ENCODE peak calls at places on chromosomes 2 and 18, in five cellular contexts. O is breast epithelium, M is fibroblast of mammary gland, W is omental fat pad, C is type B pancreatic cell. I is an unnamed sample.

GRCh38 chr18:49249523-49249922 is 210.9 kb downstream of the DYM start:
- DNase-seq in O (no peak), M (peak; percentile 89), W (no peak), C (no peak), I (peak; percentile 93)

GRCh38 chr2:19630921-19631320 is 270.9 kb downstream of the TTC32 start:
- DNase-seq in O (no peak), M (peak; percentile 45), W (no peak), C (no peak), I (no peak)

GRCh38 chr2:172698041-172698863 is 37.4 kb upstream of the RAPGEF4 start:
- DNase-seq in O (no peak), M (peak; percentile 92), W (no peak), C (no peak), I (peak; percentile 97)

GRCh38 chr2:19111297-19111696 is 247.1 kb downstream of the OSR1 start:
- DNase-seq in O (no peak), M (no peak), W (no peak), C (no peak), I (no peak)

GRCh38 chr2:236215196-236215595 is 47.0 kb upstream of the GBX2 start:
- DNase-seq in O (no peak), M (no peak), W (no peak), C (peak; percentile 52), I (no peak)

GRCh38 chr2:68465081-68465916 is 1.8 kb downstream of the FBXO48 start:
- DNase-seq in O (no peak), M (peak; percentile 63), W (no peak), C (no peak), I (peak; percentile 79)

GRCh38 chr2:190942697-190943096 is 62.1 kb downstream of the GLS start:
- DNase-seq in O (no peak), M (no peak), W (no peak), C (no peak), I (no peak)

GRCh38 chr2:118085173-118086023 is 2.9 kb upstream of the INSIG2 start:
- DNase-seq in O (no peak), M (no peak), W (no peak), C (no peak), I (no peak)

GRCh38 chr18:68314403-68314802 is 400.5 kb downstream of the TMX3 start:
- DNase-seq in O (no peak), M (peak; percentile 15), W (no peak), C (no peak), I (peak; percentile 52)

GRCh38 chr2:47002480-47003381 is 87.1 kb upstream of the MCFD2 start:
- DNase-seq in O (no peak), M (no peak), W (no peak), C (no peak), I (peak; percentile 16)

GRCh38 chr2:28055325-28055970 is 164.9 kb downstream of the BABAM2 start:
- DNase-seq in O (no peak), M (peak; percentile 63), W (no peak), C (no peak), I (peak; percentile 41)

GRCh38 chr2:240991378-240992263 is 6.8 kb upstream of the SNED1 start:
- DNase-seq in O (peak; percentile 91), M (peak; percentile 98), W (peak; percentile 60), C (peak; percentile 67), I (peak; percentile 98)

GRCh38 chr2:62939735-62940491 is 110.7 kb upstream of the OTX1 start:
- DNase-seq in O (no peak), M (peak; percentile 95), W (no peak), C (no peak), I (peak; percentile 86)

GRCh38 chr2:26850002-26850431 is 2.1 kb downstream of the DPYSL5 start:
- DNase-seq in O (no peak), M (no peak), W (no peak), C (no peak), I (no peak)

GRCh38 chr2:9292426-9292825 is 85.8 kb downstream of the ASAP2 start:
- DNase-seq in O (no peak), M (no peak), W (no peak), C (no peak), I (no peak)

GRCh38 chr18:76494541-76495403 is at the start of gene ZNF516:
- DNase-seq in O (no peak), M (no peak), W (no peak), C (no peak), I (peak; percentile 59)

GRCh38 chr18:50594931-50595330 is 35.0 kb downstream of the MAPK4 start:
- DNase-seq in O (no peak), M (peak; percentile 36), W (no peak), C (no peak), I (peak; percentile 11)

I was measured in ELR.